ENCODE peak calls at places on chromosomes 7 and 10, in four cellular contexts. F, T, K and B are unnamed samples.

GRCh38 chr10:100481462-100482081 is 18.8 kb downstream of the WNT8B start:
- DNase-seq in F (peak; percentile 51), K (peak; percentile 98), T (peak; percentile 92), B (peak; percentile 83)

GRCh38 chr10:47346572-47347302 is 1.4 kb upstream of the RBP3 start:
- DNase-seq in T (no peak), F (no peak), K (no peak), B (no peak)

GRCh38 chr7:13778967-13779366 is 210.5 kb downstream of the ETV1 start:
- DNase-seq in T (no peak), F (no peak), K (no peak), B (no peak)

GRCh38 chr7:17948503-17949238 is 8.4 kb upstream of the SNX13 start:
- DNase-seq in F (no peak), K (no peak), T (no peak), B (no peak)

GRCh38 chr10:24642921-24643678 is 80.6 kb downstream of the ARHGAP21 start:
- DNase-seq in F (no peak), K (no peak), T (no peak), B (no peak)

GRCh38 chr10:14843327-14843988 is 5.4 kb downstream of the HSPA14 start:
- DNase-seq in K (no peak), T (no peak), F (no peak), B (no peak)

GRCh38 chr10:51090190-51090589 is 15.9 kb downstream of the PRKG1 start:
- DNase-seq in K (no peak), T (no peak), F (no peak), B (peak; percentile 32)

GRCh38 chr7:47811632-47812380 is 136.5 kb downstream of the PKD1L1 start:
- DNase-seq in K (no peak), T (no peak), F (no peak), B (no peak)

GRCh38 chr7:44057181-44057848 is 8.1 kb downstream of the PGAM2 start:
- DNase-seq in T (no peak), K (no peak), F (no peak), B (peak; percentile 12)

GRCh38 chr7:33750177-33750576 is 155.2 kb upstream of the BMPER start:
- DNase-seq in F (no peak), K (no peak), T (no peak), B (no peak)

GRCh38 chr7:121322460-121322859 is 6.3 kb upstream of the WNT16 start:
- DNase-seq in K (no peak), T (no peak), F (no peak), B (no peak)

GRCh38 chr7:78226059-78226658 is 427.6 kb downstream of the PHTF2 start:
- DNase-seq in F (no peak), T (peak; percentile 51), K (peak; percentile 89), B (no peak)

GRCh38 chr7:910441-910861 is 34.1 kb downstream of the GET4 start:
- DNase-seq in K (no peak), F (no peak), T (no peak), B (no peak)
- H3K4me3 ChIP-seq in K (no peak overlapping the region), F (no peak overlapping the region), T (no peak overlapping the region), B (no peak overlapping the region)

GRCh38 chr10:119051775-119052174 is 22.3 kb downstream of the NANOS1 start:
- DNase-seq in F (no peak), T (no peak), K (peak; percentile 2), B (no peak)

GRCh38 chr10:119060107-119060506 is 20.5 kb downstream of the EIF3A start:
- DNase-seq in T (no peak), F (no peak), K (no peak), B (no peak)

GRCh38 chr10:119059557-119059956 is 21.1 kb downstream of the EIF3A start:
- DNase-seq in F (no peak), K (no peak), T (no peak), B (no peak)

GRCh38 chr10:119058005-119058404 is 22.6 kb downstream of the EIF3A start:
- DNase-seq in K (no peak), T (no peak), F (no peak), B (no peak)

GRCh38 chr10:119055472-119055871 is 25.1 kb downstream of the EIF3A start:
- DNase-seq in F (no peak), T (peak; percentile 45), K (no peak), B (no peak)
- TF ChIP-seq CTCF in F (no peak), T (no peak), K (no peak), B (no peak)

DNA sequence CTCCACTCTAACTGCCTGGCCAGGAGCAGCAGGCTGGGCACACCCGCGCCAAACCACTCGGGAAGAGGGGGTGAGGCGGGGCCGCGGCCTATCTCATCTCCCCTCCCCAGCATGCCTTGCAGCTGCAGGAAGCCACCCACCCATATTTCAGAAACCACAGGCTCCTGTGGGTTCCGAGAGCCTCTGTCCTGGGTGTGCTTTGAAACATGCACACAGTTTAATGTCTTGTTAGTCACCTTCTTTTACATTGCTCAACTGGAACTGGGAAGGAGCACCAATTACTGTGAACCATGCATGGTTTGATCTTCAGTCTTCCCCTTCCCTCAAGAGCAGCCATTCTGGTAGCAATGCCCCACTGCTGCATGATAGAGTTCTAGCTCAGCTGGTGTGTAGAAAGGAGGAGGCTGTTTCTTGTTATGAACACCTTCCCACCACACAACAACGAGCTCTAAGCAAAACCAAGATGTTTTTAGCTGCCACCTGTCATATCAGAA is 37.6 kb upstream of the IKZF1 start:
- DNase-seq in K (no peak), F (no peak), T (peak; percentile 74), B (no peak)
- H3K4me3 ChIP-seq in K (no peak overlapping the region), F (no peak overlapping the region), T (no peak overlapping the region), B (no peak overlapping the region)

GRCh38 chr7:63008366-63008765 is 990.3 kb upstream of the ZNF722 start:
- DNase-seq in K (no peak), F (no peak), T (no peak), B (no peak)
- TF ChIP-seq CTCF in K (peak; percentile 59), F (no peak), T (no peak), B (no peak)

DNA sequence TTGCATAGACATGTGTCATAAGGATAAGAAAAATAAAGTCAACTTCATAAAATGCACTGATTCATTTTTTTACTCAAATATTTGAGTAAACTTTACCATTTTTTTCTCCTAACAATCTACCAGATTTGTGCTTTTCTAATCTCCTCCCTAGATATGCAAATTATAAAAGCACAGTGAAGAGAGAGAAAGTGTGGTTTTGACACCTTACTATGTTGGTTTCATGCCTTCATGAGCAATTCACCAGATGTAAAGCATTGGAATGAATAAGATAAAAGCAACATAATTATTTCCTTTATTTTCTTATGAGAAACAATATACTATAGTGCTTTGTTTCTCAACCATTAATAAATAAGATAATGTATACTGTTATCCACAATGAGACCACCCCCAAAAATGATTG is 432.5 kb upstream of the PCDH15 start:
- DNase-seq in F (no peak), T (no peak), K (no peak), B (no peak)
- H3K4me3 ChIP-seq in F (no peak overlapping the region), T (no peak overlapping the region), K (no peak overlapping the region), B (no peak overlapping the region)